ENCODE peak calls at places on chromosomes 2 and 18, in ten cellular contexts. One of them, this sample, is unnamed.

GRCh38 chr2:83842421-83842820 is 616.7 kb downstream of the SUCLG1 start:
- DNase-seq in neural crest cell: no peak
- DNase-seq in tibial nerve: no peak
- DNase-seq in T follicular helper cell: no peak
- DNase-seq in NCI-H1105 treated with DMSO at 0.1 percent for 48 hours: no peak
- DNase-seq in stimulated activated CD4-positive, alpha-beta T cell treated with anti-CD3 and anti-CD28 coated beads, TNF-alpha, amount 100 ng/mL, for 4 hours: no peak
- DNase-seq in lower lobe of right lung: no peak
- DNase-seq in T-cell: no peak
- DNase-seq in mesenteric fat pad: no peak
- DNase-seq in activated CD4-positive, alpha-beta T cell treated with anti-CD3 and anti-CD28 coated beads for 1 hour: no peak
- DNase-seq in this sample: no peak

GRCh38 chr2:24920813-24921441 is 890 bp upstream of the ADCY3 start:
- DNase-seq in lower lobe of right lung: no peak
- DNase-seq in neural crest cell: no peak
- DNase-seq in activated CD4-positive, alpha-beta T cell treated with anti-CD3 and anti-CD28 coated beads for 1 hour: no peak
- DNase-seq in tibial nerve: no peak
- DNase-seq in stimulated activated CD4-positive, alpha-beta T cell treated with anti-CD3 and anti-CD28 coated beads, TNF-alpha, amount 100 ng/mL, for 4 hours: no peak
- DNase-seq in NCI-H1105 treated with DMSO at 0.1 percent for 48 hours: peak; percentile 8
- DNase-seq in T-cell: no peak
- DNase-seq in mesenteric fat pad: peak; percentile 28
- DNase-seq in T follicular helper cell: no peak
- DNase-seq in this sample: no peak

GRCh38 chr18:79692056-79692455 is 12.5 kb downstream of the CTDP1 start:
- DNase-seq in NCI-H1105 treated with DMSO at 0.1 percent for 48 hours: no peak
- DNase-seq in T follicular helper cell: no peak
- DNase-seq in tibial nerve: no peak
- DNase-seq in lower lobe of right lung: no peak
- DNase-seq in T-cell: no peak
- DNase-seq in activated CD4-positive, alpha-beta T cell treated with anti-CD3 and anti-CD28 coated beads for 1 hour: no peak
- DNase-seq in neural crest cell: no peak
- DNase-seq in mesenteric fat pad: peak; percentile 62
- DNase-seq in stimulated activated CD4-positive, alpha-beta T cell treated with anti-CD3 and anti-CD28 coated beads, TNF-alpha, amount 100 ng/mL, for 4 hours: no peak
- DNase-seq in this sample: no peak

GRCh38 chr2:14524803-14525080 is 107.8 kb upstream of the LRATD1 start:
- DNase-seq in tibial nerve: no peak
- DNase-seq in mesenteric fat pad: no peak
- DNase-seq in T follicular helper cell: no peak
- DNase-seq in lower lobe of right lung: no peak
- DNase-seq in stimulated activated CD4-positive, alpha-beta T cell treated with anti-CD3 and anti-CD28 coated beads, TNF-alpha, amount 100 ng/mL, for 4 hours: no peak
- DNase-seq in NCI-H1105 treated with DMSO at 0.1 percent for 48 hours: no peak
- DNase-seq in neural crest cell: no peak
- DNase-seq in T-cell: no peak
- DNase-seq in activated CD4-positive, alpha-beta T cell treated with anti-CD3 and anti-CD28 coated beads for 1 hour: no peak
- DNase-seq in this sample: no peak

GRCh38 chr2:12177052-12177994 is 430.9 kb downstream of the LPIN1 start:
- DNase-seq in NCI-H1105 treated with DMSO at 0.1 percent for 48 hours: no peak
- DNase-seq in mesenteric fat pad: no peak
- DNase-seq in activated CD4-positive, alpha-beta T cell treated with anti-CD3 and anti-CD28 coated beads for 1 hour: no peak
- DNase-seq in T follicular helper cell: no peak
- DNase-seq in lower lobe of right lung: no peak
- DNase-seq in tibial nerve: peak; percentile 49
- DNase-seq in T-cell: peak; percentile 15
- DNase-seq in stimulated activated CD4-positive, alpha-beta T cell treated with anti-CD3 and anti-CD28 coated beads, TNF-alpha, amount 100 ng/mL, for 4 hours: no peak
- DNase-seq in neural crest cell: no peak
- DNase-seq in this sample: peak; percentile 72

GRCh38 chr2:85702172-85702571 is 8.0 kb downstream of the GNLY start:
- DNase-seq in T follicular helper cell: no peak
- DNase-seq in lower lobe of right lung: no peak
- DNase-seq in T-cell: no peak
- DNase-seq in tibial nerve: no peak
- DNase-seq in stimulated activated CD4-positive, alpha-beta T cell treated with anti-CD3 and anti-CD28 coated beads, TNF-alpha, amount 100 ng/mL, for 4 hours: no peak
- DNase-seq in activated CD4-positive, alpha-beta T cell treated with anti-CD3 and anti-CD28 coated beads for 1 hour: no peak
- DNase-seq in NCI-H1105 treated with DMSO at 0.1 percent for 48 hours: no peak
- DNase-seq in neural crest cell: no peak
- DNase-seq in mesenteric fat pad: no peak
- DNase-seq in this sample: no peak

GRCh38 chr2:10721344-10722251 is at the start of gene ATP6V1C2:
- DNase-seq in T-cell: no peak
- DNase-seq in activated CD4-positive, alpha-beta T cell treated with anti-CD3 and anti-CD28 coated beads for 1 hour: no peak
- DNase-seq in mesenteric fat pad: no peak
- DNase-seq in lower lobe of right lung: peak; percentile 68
- DNase-seq in NCI-H1105 treated with DMSO at 0.1 percent for 48 hours: peak; percentile 22
- DNase-seq in tibial nerve: no peak
- DNase-seq in T follicular helper cell: no peak
- DNase-seq in stimulated activated CD4-positive, alpha-beta T cell treated with anti-CD3 and anti-CD28 coated beads, TNF-alpha, amount 100 ng/mL, for 4 hours: no peak
- DNase-seq in neural crest cell: peak; percentile 51
- DNase-seq in this sample: no peak

GRCh38 chr18:906416-907170 is 1.9 kb downstream of the ADCYAP1 start:
- DNase-seq in stimulated activated CD4-positive, alpha-beta T cell treated with anti-CD3 and anti-CD28 coated beads, TNF-alpha, amount 100 ng/mL, for 4 hours: no peak
- DNase-seq in mesenteric fat pad: no peak
- DNase-seq in NCI-H1105 treated with DMSO at 0.1 percent for 48 hours: peak; percentile 33
- DNase-seq in lower lobe of right lung: no peak
- DNase-seq in T-cell: no peak
- DNase-seq in tibial nerve: no peak
- DNase-seq in T follicular helper cell: no peak
- DNase-seq in activated CD4-positive, alpha-beta T cell treated with anti-CD3 and anti-CD28 coated beads for 1 hour: no peak
- DNase-seq in neural crest cell: no peak
- DNase-seq in this sample: no peak

GRCh38 chr2:232795920-232796319 is 19.6 kb upstream of the KCNJ13 start:
- DNase-seq in NCI-H1105 treated with DMSO at 0.1 percent for 48 hours: no peak
- DNase-seq in activated CD4-positive, alpha-beta T cell treated with anti-CD3 and anti-CD28 coated beads for 1 hour: no peak
- DNase-seq in T-cell: no peak
- DNase-seq in lower lobe of right lung: no peak
- DNase-seq in stimulated activated CD4-positive, alpha-beta T cell treated with anti-CD3 and anti-CD28 coated beads, TNF-alpha, amount 100 ng/mL, for 4 hours: no peak
- DNase-seq in tibial nerve: no peak
- DNase-seq in T follicular helper cell: no peak
- DNase-seq in mesenteric fat pad: no peak
- DNase-seq in neural crest cell: no peak
- DNase-seq in this sample: peak; percentile 27

GRCh38 chr2:7032371-7032770 is 115.2 kb downstream of the RNF144A start:
- DNase-seq in activated CD4-positive, alpha-beta T cell treated with anti-CD3 and anti-CD28 coated beads for 1 hour: no peak
- DNase-seq in tibial nerve: no peak
- DNase-seq in stimulated activated CD4-positive, alpha-beta T cell treated with anti-CD3 and anti-CD28 coated beads, TNF-alpha, amount 100 ng/mL, for 4 hours: no peak
- DNase-seq in NCI-H1105 treated with DMSO at 0.1 percent for 48 hours: no peak
- DNase-seq in mesenteric fat pad: no peak
- DNase-seq in neural crest cell: no peak
- DNase-seq in lower lobe of right lung: no peak
- DNase-seq in T follicular helper cell: no peak
- DNase-seq in T-cell: no peak
- DNase-seq in this sample: no peak

GRCh38 chr18:24095976-24096375 is 42.9 kb upstream of the CABYR start:
- DNase-seq in T follicular helper cell: no peak
- DNase-seq in stimulated activated CD4-positive, alpha-beta T cell treated with anti-CD3 and anti-CD28 coated beads, TNF-alpha, amount 100 ng/mL, for 4 hours: no peak
- DNase-seq in NCI-H1105 treated with DMSO at 0.1 percent for 48 hours: no peak
- DNase-seq in tibial nerve: no peak
- DNase-seq in mesenteric fat pad: no peak
- DNase-seq in T-cell: no peak
- DNase-seq in activated CD4-positive, alpha-beta T cell treated with anti-CD3 and anti-CD28 coated beads for 1 hour: no peak
- DNase-seq in lower lobe of right lung: no peak
- DNase-seq in neural crest cell: no peak
- DNase-seq in this sample: no peak

GRCh38 chr2:237968048-237968862 is 1.4 kb downstream of the UBE2F start:
- DNase-seq in T-cell: peak; percentile 12
- DNase-seq in lower lobe of right lung: no peak
- DNase-seq in activated CD4-positive, alpha-beta T cell treated with anti-CD3 and anti-CD28 coated beads for 1 hour: peak; percentile 27
- DNase-seq in NCI-H1105 treated with DMSO at 0.1 percent for 48 hours: no peak
- DNase-seq in T follicular helper cell: peak; percentile 22
- DNase-seq in neural crest cell: no peak
- DNase-seq in mesenteric fat pad: no peak
- DNase-seq in stimulated activated CD4-positive, alpha-beta T cell treated with anti-CD3 and anti-CD28 coated beads, TNF-alpha, amount 100 ng/mL, for 4 hours: peak; percentile 22
- DNase-seq in tibial nerve: peak; percentile 60
- DNase-seq in this sample: no peak

GRCh38 chr18:42255908-42256765 is 301.1 kb downstream of the PIK3C3 start:
- DNase-seq in mesenteric fat pad: no peak
- DNase-seq in T-cell: no peak
- DNase-seq in T follicular helper cell: no peak
- DNase-seq in NCI-H1105 treated with DMSO at 0.1 percent for 48 hours: no peak
- DNase-seq in neural crest cell: no peak
- DNase-seq in tibial nerve: no peak
- DNase-seq in lower lobe of right lung: no peak
- DNase-seq in activated CD4-positive, alpha-beta T cell treated with anti-CD3 and anti-CD28 coated beads for 1 hour: no peak
- DNase-seq in stimulated activated CD4-positive, alpha-beta T cell treated with anti-CD3 and anti-CD28 coated beads, TNF-alpha, amount 100 ng/mL, for 4 hours: no peak
- DNase-seq in this sample: no peak

GRCh38 chr2:211391206-211391605 is 834.8 kb downstream of the CPS1 start:
- DNase-seq in T-cell: no peak
- DNase-seq in NCI-H1105 treated with DMSO at 0.1 percent for 48 hours: no peak
- DNase-seq in mesenteric fat pad: no peak
- DNase-seq in T follicular helper cell: no peak
- DNase-seq in neural crest cell: no peak
- DNase-seq in tibial nerve: no peak
- DNase-seq in lower lobe of right lung: no peak
- DNase-seq in stimulated activated CD4-positive, alpha-beta T cell treated with anti-CD3 and anti-CD28 coated beads, TNF-alpha, amount 100 ng/mL, for 4 hours: no peak
- DNase-seq in activated CD4-positive, alpha-beta T cell treated with anti-CD3 and anti-CD28 coated beads for 1 hour: no peak
- DNase-seq in this sample: peak; percentile 3

GRCh38 chr2:241865957-241866858 is 3.3 kb upstream of the RTP5 start:
- DNase-seq in neural crest cell: no peak
- DNase-seq in mesenteric fat pad: no peak
- DNase-seq in activated CD4-positive, alpha-beta T cell treated with anti-CD3 and anti-CD28 coated beads for 1 hour: no peak
- DNase-seq in T follicular helper cell: no peak
- DNase-seq in tibial nerve: no peak
- DNase-seq in lower lobe of right lung: no peak
- DNase-seq in T-cell: no peak
- DNase-seq in NCI-H1105 treated with DMSO at 0.1 percent for 48 hours: no peak
- DNase-seq in stimulated activated CD4-positive, alpha-beta T cell treated with anti-CD3 and anti-CD28 coated beads, TNF-alpha, amount 100 ng/mL, for 4 hours: no peak
- DNase-seq in this sample: peak; percentile 40

GRCh38 chr2:62158444-62159121 is 37.3 kb upstream of the B3GNT2 start:
- DNase-seq in tibial nerve: no peak
- DNase-seq in stimulated activated CD4-positive, alpha-beta T cell treated with anti-CD3 and anti-CD28 coated beads, TNF-alpha, amount 100 ng/mL, for 4 hours: no peak
- DNase-seq in mesenteric fat pad: no peak
- DNase-seq in neural crest cell: no peak
- DNase-seq in NCI-H1105 treated with DMSO at 0.1 percent for 48 hours: no peak
- DNase-seq in T-cell: no peak
- DNase-seq in activated CD4-positive, alpha-beta T cell treated with anti-CD3 and anti-CD28 coated beads for 1 hour: no peak
- DNase-seq in T follicular helper cell: no peak
- DNase-seq in lower lobe of right lung: no peak
- DNase-seq in this sample: no peak

GRCh38 chr2:219079417-219079816 is 18.7 kb upstream of the IHH start:
- DNase-seq in activated CD4-positive, alpha-beta T cell treated with anti-CD3 and anti-CD28 coated beads for 1 hour: no peak
- DNase-seq in mesenteric fat pad: no peak
- DNase-seq in T-cell: no peak
- DNase-seq in tibial nerve: no peak
- DNase-seq in T follicular helper cell: no peak
- DNase-seq in lower lobe of right lung: no peak
- DNase-seq in NCI-H1105 treated with DMSO at 0.1 percent for 48 hours: no peak
- DNase-seq in neural crest cell: no peak
- DNase-seq in stimulated activated CD4-positive, alpha-beta T cell treated with anti-CD3 and anti-CD28 coated beads, TNF-alpha, amount 100 ng/mL, for 4 hours: no peak
- DNase-seq in this sample: peak; percentile 44

GRCh38 chr2:46229134-46230063 is 67.8 kb upstream of the EPAS1 start:
- DNase-seq in mesenteric fat pad: no peak
- DNase-seq in activated CD4-positive, alpha-beta T cell treated with anti-CD3 and anti-CD28 coated beads for 1 hour: no peak
- DNase-seq in neural crest cell: no peak
- DNase-seq in T follicular helper cell: no peak
- DNase-seq in tibial nerve: no peak
- DNase-seq in stimulated activated CD4-positive, alpha-beta T cell treated with anti-CD3 and anti-CD28 coated beads, TNF-alpha, amount 100 ng/mL, for 4 hours: no peak
- DNase-seq in T-cell: no peak
- DNase-seq in NCI-H1105 treated with DMSO at 0.1 percent for 48 hours: no peak
- DNase-seq in lower lobe of right lung: no peak
- DNase-seq in this sample: peak; percentile 22

GRCh38 chr2:10987861-10988260 is 76.1 kb downstream of the KCNF1 start:
- DNase-seq in T follicular helper cell: no peak
- DNase-seq in tibial nerve: no peak
- DNase-seq in mesenteric fat pad: peak; percentile 16
- DNase-seq in stimulated activated CD4-positive, alpha-beta T cell treated with anti-CD3 and anti-CD28 coated beads, TNF-alpha, amount 100 ng/mL, for 4 hours: no peak
- DNase-seq in activated CD4-positive, alpha-beta T cell treated with anti-CD3 and anti-CD28 coated beads for 1 hour: no peak
- DNase-seq in NCI-H1105 treated with DMSO at 0.1 percent for 48 hours: no peak
- DNase-seq in T-cell: no peak
- DNase-seq in neural crest cell: no peak
- DNase-seq in lower lobe of right lung: no peak
- DNase-seq in this sample: no peak

GRCh38 chr2:46439582-46439981 is 39.8 kb upstream of the TMEM247 start:
- DNase-seq in stimulated activated CD4-positive, alpha-beta T cell treated with anti-CD3 and anti-CD28 coated beads, TNF-alpha, amount 100 ng/mL, for 4 hours: no peak
- DNase-seq in T follicular helper cell: no peak
- DNase-seq in neural crest cell: no peak
- DNase-seq in NCI-H1105 treated with DMSO at 0.1 percent for 48 hours: no peak
- DNase-seq in mesenteric fat pad: no peak
- DNase-seq in activated CD4-positive, alpha-beta T cell treated with anti-CD3 and anti-CD28 coated beads for 1 hour: no peak
- DNase-seq in tibial nerve: no peak
- DNase-seq in lower lobe of right lung: no peak
- DNase-seq in T-cell: no peak
- DNase-seq in this sample: no peak

GRCh38 chr2:105581568-105581944 is 163.2 kb upstream of the NCK2 start:
- DNase-seq in lower lobe of right lung: no peak
- DNase-seq in stimulated activated CD4-positive, alpha-beta T cell treated with anti-CD3 and anti-CD28 coated beads, TNF-alpha, amount 100 ng/mL, for 4 hours: no peak
- DNase-seq in mesenteric fat pad: no peak
- DNase-seq in T follicular helper cell: no peak
- DNase-seq in NCI-H1105 treated with DMSO at 0.1 percent for 48 hours: no peak
- DNase-seq in neural crest cell: no peak
- DNase-seq in T-cell: no peak
- DNase-seq in activated CD4-positive, alpha-beta T cell treated with anti-CD3 and anti-CD28 coated beads for 1 hour: no peak
- DNase-seq in tibial nerve: no peak
- DNase-seq in this sample: no peak

GRCh38 chr2:134206573-134206972 is 47.3 kb upstream of the MGAT5 start:
- DNase-seq in T follicular helper cell: no peak
- DNase-seq in activated CD4-positive, alpha-beta T cell treated with anti-CD3 and anti-CD28 coated beads for 1 hour: no peak
- DNase-seq in neural crest cell: no peak
- DNase-seq in NCI-H1105 treated with DMSO at 0.1 percent for 48 hours: no peak
- DNase-seq in stimulated activated CD4-positive, alpha-beta T cell treated with anti-CD3 and anti-CD28 coated beads, TNF-alpha, amount 100 ng/mL, for 4 hours: no peak
- DNase-seq in tibial nerve: no peak
- DNase-seq in mesenteric fat pad: no peak
- DNase-seq in T-cell: no peak
- DNase-seq in lower lobe of right lung: no peak
- DNase-seq in this sample: peak; percentile 39

GRCh38 chr2:53104263-53104662 is 663.3 kb upstream of the CHAC2 start:
- DNase-seq in mesenteric fat pad: no peak
- DNase-seq in lower lobe of right lung: no peak
- DNase-seq in neural crest cell: no peak
- DNase-seq in T-cell: no peak
- DNase-seq in tibial nerve: no peak
- DNase-seq in NCI-H1105 treated with DMSO at 0.1 percent for 48 hours: no peak
- DNase-seq in T follicular helper cell: no peak
- DNase-seq in stimulated activated CD4-positive, alpha-beta T cell treated with anti-CD3 and anti-CD28 coated beads, TNF-alpha, amount 100 ng/mL, for 4 hours: no peak
- DNase-seq in activated CD4-positive, alpha-beta T cell treated with anti-CD3 and anti-CD28 coated beads for 1 hour: no peak
- DNase-seq in this sample: peak; percentile 40

GRCh38 chr18:22466608-22467390 is 49.1 kb upstream of the CTAGE1 start:
- DNase-seq in NCI-H1105 treated with DMSO at 0.1 percent for 48 hours: no peak
- DNase-seq in T follicular helper cell: no peak
- DNase-seq in activated CD4-positive, alpha-beta T cell treated with anti-CD3 and anti-CD28 coated beads for 1 hour: no peak
- DNase-seq in stimulated activated CD4-positive, alpha-beta T cell treated with anti-CD3 and anti-CD28 coated beads, TNF-alpha, amount 100 ng/mL, for 4 hours: no peak
- DNase-seq in lower lobe of right lung: no peak
- DNase-seq in mesenteric fat pad: no peak
- DNase-seq in neural crest cell: no peak
- DNase-seq in T-cell: no peak
- DNase-seq in tibial nerve: no peak
- DNase-seq in this sample: no peak

GRCh38 chr2:68832161-68832869 is 38.9 kb downstream of the BMP10 start:
- DNase-seq in mesenteric fat pad: no peak
- DNase-seq in T follicular helper cell: no peak
- DNase-seq in lower lobe of right lung: peak; percentile 78
- DNase-seq in activated CD4-positive, alpha-beta T cell treated with anti-CD3 and anti-CD28 coated beads for 1 hour: peak; percentile 12
- DNase-seq in NCI-H1105 treated with DMSO at 0.1 percent for 48 hours: no peak
- DNase-seq in neural crest cell: no peak
- DNase-seq in tibial nerve: peak; percentile 61
- DNase-seq in stimulated activated CD4-positive, alpha-beta T cell treated with anti-CD3 and anti-CD28 coated beads, TNF-alpha, amount 100 ng/mL, for 4 hours: peak; percentile 30
- DNase-seq in T-cell: no peak
- DNase-seq in this sample: peak; percentile 86

GRCh38 chr2:101041413-101041812 is 39.3 kb downstream of the RPL31 start:
- DNase-seq in tibial nerve: no peak
- DNase-seq in T follicular helper cell: no peak
- DNase-seq in stimulated activated CD4-positive, alpha-beta T cell treated with anti-CD3 and anti-CD28 coated beads, TNF-alpha, amount 100 ng/mL, for 4 hours: no peak
- DNase-seq in activated CD4-positive, alpha-beta T cell treated with anti-CD3 and anti-CD28 coated beads for 1 hour: no peak
- DNase-seq in NCI-H1105 treated with DMSO at 0.1 percent for 48 hours: no peak
- DNase-seq in mesenteric fat pad: no peak
- DNase-seq in lower lobe of right lung: no peak
- DNase-seq in neural crest cell: no peak
- DNase-seq in T-cell: no peak
- DNase-seq in this sample: no peak

GRCh38 chr2:239472220-239472775 is 71.5 kb upstream of the HDAC4 start:
- DNase-seq in T-cell: no peak
- DNase-seq in T follicular helper cell: no peak
- DNase-seq in activated CD4-positive, alpha-beta T cell treated with anti-CD3 and anti-CD28 coated beads for 1 hour: no peak
- DNase-seq in stimulated activated CD4-positive, alpha-beta T cell treated with anti-CD3 and anti-CD28 coated beads, TNF-alpha, amount 100 ng/mL, for 4 hours: no peak
- DNase-seq in tibial nerve: no peak
- DNase-seq in neural crest cell: no peak
- DNase-seq in mesenteric fat pad: peak; percentile 49
- DNase-seq in lower lobe of right lung: no peak
- DNase-seq in NCI-H1105 treated with DMSO at 0.1 percent for 48 hours: peak; percentile 84
- DNase-seq in this sample: no peak

GRCh38 chr2:159840620-159841019 is 42.6 kb upstream of the CD302 start:
- DNase-seq in NCI-H1105 treated with DMSO at 0.1 percent for 48 hours: no peak
- DNase-seq in stimulated activated CD4-positive, alpha-beta T cell treated with anti-CD3 and anti-CD28 coated beads, TNF-alpha, amount 100 ng/mL, for 4 hours: no peak
- DNase-seq in mesenteric fat pad: no peak
- DNase-seq in T-cell: no peak
- DNase-seq in lower lobe of right lung: no peak
- DNase-seq in tibial nerve: no peak
- DNase-seq in T follicular helper cell: no peak
- DNase-seq in neural crest cell: no peak
- DNase-seq in activated CD4-positive, alpha-beta T cell treated with anti-CD3 and anti-CD28 coated beads for 1 hour: no peak
- DNase-seq in this sample: peak; percentile 13